ENCODE peak calls at places on chromosomes 4 and X, in six cellular contexts. One of them, this sample, is unnamed.

GRCh38 chrX:19862634-19863236 is 24.7 kb downstream of the SH3KBP1 start:
- DNase-seq in A673: no peak
- DNase-seq in CD8-positive, alpha-beta T cell: no peak
- DNase-seq in heart right ventricle: no peak
- DNase-seq in cardiac muscle cell: no peak
- DNase-seq in cardiac fibroblast: no peak
- DNase-seq in this sample: no peak

GRCh38 chrX:103927030-103927429 is 35.4 kb upstream of the TMSB15B start:
- DNase-seq in A673: no peak
- DNase-seq in cardiac fibroblast: no peak
- DNase-seq in cardiac muscle cell: no peak
- DNase-seq in heart right ventricle: no peak
- DNase-seq in CD8-positive, alpha-beta T cell: no peak
- DNase-seq in this sample: no peak

GRCh38 chr4:134906404-134907023 is 704.9 kb upstream of the PABPC4L start:
- DNase-seq in CD8-positive, alpha-beta T cell: no peak
- DNase-seq in A673: peak; percentile 18
- DNase-seq in cardiac muscle cell: peak; percentile 48
- DNase-seq in cardiac fibroblast: peak; percentile 1
- DNase-seq in heart right ventricle: no peak
- DNase-seq in this sample: no peak

GRCh38 chr4:21664355-21664754 is 284.2 kb downstream of the KCNIP4 start:
- DNase-seq in cardiac muscle cell: no peak
- DNase-seq in heart right ventricle: no peak
- DNase-seq in CD8-positive, alpha-beta T cell: no peak
- DNase-seq in A673: no peak
- DNase-seq in cardiac fibroblast: no peak
- DNase-seq in this sample: no peak

GRCh38 chr4:39319678-39320077 is 46.5 kb downstream of the RFC1 start:
- DNase-seq in CD8-positive, alpha-beta T cell: no peak
- DNase-seq in heart right ventricle: no peak
- DNase-seq in A673: no peak
- DNase-seq in cardiac muscle cell: no peak
- DNase-seq in cardiac fibroblast: peak; percentile 94
- DNase-seq in this sample: peak; percentile 72

GRCh38 chr4:80209302-80209701 is 12.0 kb downstream of the PRDM8 start:
- DNase-seq in cardiac fibroblast: no peak
- DNase-seq in heart right ventricle: no peak
- DNase-seq in CD8-positive, alpha-beta T cell: no peak
- DNase-seq in A673: no peak
- DNase-seq in cardiac muscle cell: no peak
- DNase-seq in this sample: no peak

GRCh38 chr4:30443289-30443688 is 276.9 kb upstream of the PCDH7 start:
- DNase-seq in A673: peak; percentile 51
- DNase-seq in cardiac fibroblast: no peak
- DNase-seq in heart right ventricle: no peak
- DNase-seq in CD8-positive, alpha-beta T cell: no peak
- DNase-seq in cardiac muscle cell: no peak
- DNase-seq in this sample: no peak

GRCh38 chr4:186939226-186939625 is 215.6 kb upstream of the FAT1 start:
- DNase-seq in CD8-positive, alpha-beta T cell: no peak
- DNase-seq in heart right ventricle: no peak
- DNase-seq in cardiac muscle cell: no peak
- DNase-seq in A673: no peak
- DNase-seq in cardiac fibroblast: no peak
- DNase-seq in this sample: no peak

GRCh38 chr4:163279713-163280112 is 52.7 kb downstream of the NPY1R start:
- DNase-seq in A673: no peak
- DNase-seq in heart right ventricle: no peak
- DNase-seq in cardiac fibroblast: no peak
- DNase-seq in cardiac muscle cell: no peak
- DNase-seq in CD8-positive, alpha-beta T cell: no peak
- DNase-seq in this sample: no peak

GRCh38 chr4:8688041-8688907 is 95.7 kb downstream of the CPZ start:
- DNase-seq in CD8-positive, alpha-beta T cell: no peak
- DNase-seq in A673: peak; percentile 69
- DNase-seq in heart right ventricle: no peak
- DNase-seq in cardiac muscle cell: peak; percentile 71
- DNase-seq in cardiac fibroblast: peak; percentile 10
- DNase-seq in this sample: peak; percentile 8

GRCh38 chr4:38489924-38490639 is 173.9 kb upstream of the KLF3 start:
- DNase-seq in cardiac fibroblast: peak; percentile 38
- DNase-seq in A673: peak; percentile 80
- DNase-seq in cardiac muscle cell: no peak
- DNase-seq in CD8-positive, alpha-beta T cell: no peak
- DNase-seq in heart right ventricle: no peak
- DNase-seq in this sample: peak; percentile 4

GRCh38 chr4:7286170-7286569 is 93.8 kb downstream of the SORCS2 start:
- DNase-seq in CD8-positive, alpha-beta T cell: no peak
- DNase-seq in A673: no peak
- DNase-seq in cardiac fibroblast: no peak
- DNase-seq in heart right ventricle: no peak
- DNase-seq in cardiac muscle cell: no peak
- DNase-seq in this sample: no peak

GRCh38 chr4:33850503-33850902 is 2393.8 kb downstream of the ARAP2 start:
- DNase-seq in heart right ventricle: no peak
- DNase-seq in cardiac fibroblast: peak; percentile 29
- DNase-seq in A673: no peak
- DNase-seq in CD8-positive, alpha-beta T cell: no peak
- DNase-seq in cardiac muscle cell: no peak
- DNase-seq in this sample: peak; percentile 40

GRCh38 chr4:43690121-43690520 is 758.5 kb downstream of the KCTD8 start:
- DNase-seq in CD8-positive, alpha-beta T cell: no peak
- DNase-seq in cardiac fibroblast: no peak
- DNase-seq in heart right ventricle: no peak
- DNase-seq in cardiac muscle cell: no peak
- DNase-seq in A673: no peak
- DNase-seq in this sample: no peak

GRCh38 chrX:19121898-19122640 is at the start of gene ADGRG2:
- DNase-seq in cardiac fibroblast: peak; percentile 19
- DNase-seq in CD8-positive, alpha-beta T cell: no peak
- DNase-seq in A673: peak; percentile 86
- DNase-seq in heart right ventricle: peak; percentile 30
- DNase-seq in cardiac muscle cell: peak; percentile 55
- DNase-seq in this sample: peak; percentile 52

GRCh38 chr4:186724861-186725419 is 1.3 kb upstream of the FAT1 start:
- DNase-seq in cardiac fibroblast: peak; percentile 55
- DNase-seq in A673: peak; percentile 52
- DNase-seq in cardiac muscle cell: peak; percentile 23
- DNase-seq in heart right ventricle: no peak
- DNase-seq in CD8-positive, alpha-beta T cell: no peak
- DNase-seq in this sample: peak; percentile 7

GRCh38 chrX:130330706-130331105 is 9.0 kb upstream of the SLC25A14 start:
- DNase-seq in A673: peak; percentile 53
- DNase-seq in CD8-positive, alpha-beta T cell: peak; percentile 52
- DNase-seq in cardiac fibroblast: peak; percentile 52
- DNase-seq in cardiac muscle cell: peak; percentile 59
- DNase-seq in heart right ventricle: peak; percentile 14
- DNase-seq in this sample: peak; percentile 9

GRCh38 chr4:47674173-47674572 is 163.7 kb downstream of the CORIN start:
- DNase-seq in CD8-positive, alpha-beta T cell: no peak
- DNase-seq in cardiac fibroblast: no peak
- DNase-seq in heart right ventricle: no peak
- DNase-seq in A673: peak; percentile 4
- DNase-seq in cardiac muscle cell: no peak
- DNase-seq in this sample: no peak

GRCh38 chr4:57342406-57342805 is 232.2 kb upstream of the IGFBP7 start:
- DNase-seq in cardiac muscle cell: no peak
- DNase-seq in CD8-positive, alpha-beta T cell: no peak
- DNase-seq in A673: no peak
- DNase-seq in heart right ventricle: no peak
- DNase-seq in cardiac fibroblast: peak; percentile 43
- DNase-seq in this sample: peak; percentile 8

GRCh38 chrX:104522386-104522785 is 43.6 kb upstream of the IL1RAPL2 start:
- DNase-seq in A673: no peak
- DNase-seq in cardiac muscle cell: no peak
- DNase-seq in cardiac fibroblast: no peak
- DNase-seq in heart right ventricle: no peak
- DNase-seq in CD8-positive, alpha-beta T cell: no peak
- DNase-seq in this sample: no peak

GRCh38 chr4:162341533-162341932 is 177.7 kb upstream of the FSTL5 start:
- DNase-seq in cardiac muscle cell: no peak
- DNase-seq in heart right ventricle: no peak
- DNase-seq in CD8-positive, alpha-beta T cell: no peak
- DNase-seq in A673: no peak
- DNase-seq in cardiac fibroblast: no peak
- DNase-seq in this sample: no peak

GRCh38 chrX:124348152-124348551 is 1.8 kb downstream of the SH2D1A start:
- DNase-seq in cardiac muscle cell: no peak
- DNase-seq in CD8-positive, alpha-beta T cell: no peak
- DNase-seq in A673: no peak
- DNase-seq in heart right ventricle: no peak
- DNase-seq in cardiac fibroblast: no peak
- DNase-seq in this sample: no peak

GRCh38 chrX:42269186-42269585 is 345.8 kb upstream of the CASK start:
- DNase-seq in CD8-positive, alpha-beta T cell: no peak
- DNase-seq in cardiac muscle cell: no peak
- DNase-seq in cardiac fibroblast: peak; percentile 29
- DNase-seq in heart right ventricle: no peak
- DNase-seq in A673: no peak
- DNase-seq in this sample: peak; percentile 24

GRCh38 chr4:6550821-6551220 is 24.2 kb upstream of the MAN2B2 start:
- DNase-seq in cardiac fibroblast: no peak
- DNase-seq in CD8-positive, alpha-beta T cell: no peak
- DNase-seq in heart right ventricle: no peak
- DNase-seq in cardiac muscle cell: no peak
- DNase-seq in A673: no peak
- DNase-seq in this sample: no peak

GRCh38 chr4:113116414-113117345 is 67.2 kb downstream of the ANK2 start:
- DNase-seq in cardiac fibroblast: no peak
- DNase-seq in A673: no peak
- DNase-seq in heart right ventricle: no peak
- DNase-seq in CD8-positive, alpha-beta T cell: no peak
- DNase-seq in cardiac muscle cell: no peak
- DNase-seq in this sample: peak; percentile 9

GRCh38 chr4:22385615-22386014 is 130.3 kb downstream of the ADGRA3 start:
- DNase-seq in CD8-positive, alpha-beta T cell: no peak
- DNase-seq in heart right ventricle: no peak
- DNase-seq in cardiac muscle cell: no peak
- DNase-seq in cardiac fibroblast: peak; percentile 71
- DNase-seq in A673: no peak
- DNase-seq in this sample: peak; percentile 83

GRCh38 chr4:138659041-138659565 is 356.5 kb upstream of the NOCT start:
- DNase-seq in cardiac fibroblast: no peak
- DNase-seq in cardiac muscle cell: no peak
- DNase-seq in CD8-positive, alpha-beta T cell: no peak
- DNase-seq in A673: no peak
- DNase-seq in heart right ventricle: no peak
- DNase-seq in this sample: no peak
- H3K4me3 ChIP-seq in cardiac fibroblast: no peak overlapping the region
- H3K4me3 ChIP-seq in cardiac muscle cell: no peak overlapping the region
- H3K4me3 ChIP-seq in CD8-positive, alpha-beta T cell: no peak overlapping the region
- H3K4me3 ChIP-seq in A673: no peak overlapping the region
- H3K4me3 ChIP-seq in heart right ventricle: no peak overlapping the region
- H3K4me3 ChIP-seq in this sample: no peak overlapping the region

GRCh38 chrX:44542567-44543325 is at the start of gene FUNDC1:
- DNase-seq in A673: peak; percentile 99
- DNase-seq in CD8-positive, alpha-beta T cell: peak; percentile 97
- DNase-seq in cardiac muscle cell: peak; percentile 92
- DNase-seq in cardiac fibroblast: peak; percentile 94
- DNase-seq in heart right ventricle: peak; percentile 94
- DNase-seq in this sample: peak; percentile 96
- TF ChIP-seq CTCF in A673: peak; percentile 62
- TF ChIP-seq CTCF in CD8-positive, alpha-beta T cell: peak; percentile 20
- TF ChIP-seq CTCF in cardiac muscle cell: peak; percentile 23
- TF ChIP-seq CTCF in cardiac fibroblast: peak; percentile 27
- TF ChIP-seq CTCF in heart right ventricle: peak; percentile 44
- TF ChIP-seq CTCF in this sample: peak; percentile 20

GRCh38 chrX:32451954-32452518 is 759.3 kb downstream of the DMD start:
- DNase-seq in cardiac muscle cell: no peak
- DNase-seq in CD8-positive, alpha-beta T cell: no peak
- DNase-seq in A673: no peak
- DNase-seq in cardiac fibroblast: no peak
- DNase-seq in heart right ventricle: no peak
- DNase-seq in this sample: no peak

GRCh38 chrX:32448320-32448719 is 763.0 kb downstream of the DMD start:
- DNase-seq in cardiac fibroblast: peak; percentile 15
- DNase-seq in A673: no peak
- DNase-seq in cardiac muscle cell: no peak
- DNase-seq in CD8-positive, alpha-beta T cell: no peak
- DNase-seq in heart right ventricle: no peak
- DNase-seq in this sample: no peak

GRCh38 chrX:32443841-32444240 is 767.5 kb downstream of the DMD start:
- DNase-seq in CD8-positive, alpha-beta T cell: no peak
- DNase-seq in heart right ventricle: no peak
- DNase-seq in A673: no peak
- DNase-seq in cardiac fibroblast: no peak
- DNase-seq in cardiac muscle cell: no peak
- DNase-seq in this sample: no peak

GRCh38 chrX:32447640-32448039 is 763.7 kb downstream of the DMD start:
- DNase-seq in CD8-positive, alpha-beta T cell: no peak
- DNase-seq in A673: no peak
- DNase-seq in cardiac muscle cell: no peak
- DNase-seq in heart right ventricle: no peak
- DNase-seq in cardiac fibroblast: no peak
- DNase-seq in this sample: no peak

DNA sequence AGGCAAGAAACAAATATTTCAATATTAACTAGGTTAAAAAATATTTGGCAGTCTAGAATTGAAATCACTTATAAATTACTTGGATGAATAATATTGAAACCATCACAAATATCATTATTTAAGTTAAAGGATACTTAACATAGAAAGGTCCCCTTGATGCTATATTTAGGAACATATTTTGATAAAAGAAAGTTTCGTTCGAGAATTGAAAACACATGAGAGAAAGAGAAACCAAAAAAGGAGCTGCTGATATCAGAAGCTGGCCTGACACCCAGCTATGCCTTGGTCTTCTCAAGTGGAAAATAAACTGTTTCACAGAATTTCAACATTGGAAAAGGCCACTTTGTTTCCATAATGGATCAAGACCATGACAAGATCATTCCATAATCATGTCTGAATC is 762.4 kb downstream of the DMD start:
- DNase-seq in cardiac muscle cell: no peak
- DNase-seq in cardiac fibroblast: no peak
- DNase-seq in heart right ventricle: no peak
- DNase-seq in A673: no peak
- DNase-seq in CD8-positive, alpha-beta T cell: no peak
- DNase-seq in this sample: no peak
- H3K4me3 ChIP-seq in cardiac muscle cell: no peak overlapping the region
- H3K4me3 ChIP-seq in cardiac fibroblast: no peak overlapping the region
- H3K4me3 ChIP-seq in heart right ventricle: no peak overlapping the region
- H3K4me3 ChIP-seq in A673: no peak overlapping the region
- H3K4me3 ChIP-seq in CD8-positive, alpha-beta T cell: no peak overlapping the region
- H3K4me3 ChIP-seq in this sample: no peak overlapping the region

GRCh38 chrX:74925210-74926088 is at the start of gene NEXMIF:
- DNase-seq in cardiac fibroblast: peak; percentile 13
- DNase-seq in heart right ventricle: no peak
- DNase-seq in A673: peak; percentile 63
- DNase-seq in CD8-positive, alpha-beta T cell: peak; percentile 50
- DNase-seq in cardiac muscle cell: peak; percentile 70
- DNase-seq in this sample: peak; percentile 35
- TF ChIP-seq CTCF in cardiac fibroblast: peak; percentile 14
- TF ChIP-seq CTCF in heart right ventricle: peak; percentile 19
- TF ChIP-seq CTCF in A673: peak; percentile 30
- TF ChIP-seq CTCF in CD8-positive, alpha-beta T cell: no peak
- TF ChIP-seq CTCF in cardiac muscle cell: peak; percentile 15
- TF ChIP-seq CTCF in this sample: peak; percentile 3